ENCODE peak calls at places on chromosome 10, in nine cellular contexts. E is GM06990, T is suprapubic skin, H is HAP-1, D is AG04450, N is transverse colon, G is astrocyte, U is fibroblast of lung, V is heart right ventricle. Y is an unnamed sample.

GRCh38 chr10:129047001-129047400 is 420.0 kb upstream of the MGMT start:
- DNase-seq in E (no peak), T (no peak), H (no peak), D (no peak), N (no peak), G (no peak), U (no peak), V (no peak), Y (no peak)

GRCh38 chr10:109427421-109427820 is 495.9 kb downstream of the XPNPEP1 start:
- DNase-seq in E (no peak), T (no peak), H (no peak), D (no peak), N (no peak), G (peak; percentile 17), U (peak; percentile 28), V (no peak), Y (no peak)

GRCh38 chr10:89431977-89432376 is 17.6 kb downstream of the IFIT5 start:
- DNase-seq in E (no peak), T (no peak), H (no peak), D (no peak), N (no peak), G (peak; percentile 81), U (peak; percentile 36), V (no peak), Y (no peak)

GRCh38 chr10:72424561-72424960 is 69.8 kb upstream of the DNAJB12 start:
- DNase-seq in E (no peak), T (no peak), H (no peak), D (no peak), N (no peak), G (no peak), U (no peak), V (no peak), Y (no peak)

GRCh38 chr10:110504111-110504735 is 6.5 kb downstream of the DUSP5 start:
- DNase-seq in E (peak; percentile 66), T (peak; percentile 69), H (no peak), D (peak; percentile 84), N (peak; percentile 55), G (peak; percentile 73), U (peak; percentile 95), V (no peak), Y (no peak)

GRCh38 chr10:73625004-73625883 is 16.0 kb downstream of the MYOZ1 start:
- DNase-seq in E (peak; percentile 35), T (peak; percentile 68), H (peak; percentile 17), D (no peak), N (peak; percentile 32), G (peak; percentile 32), U (peak; percentile 25), V (peak; percentile 22), Y (no peak)

GRCh38 chr10:92690211-92691041 is 671 bp downstream of the HHEX start:
- DNase-seq in E (peak; percentile 84), T (peak; percentile 76), H (peak; percentile 43), D (no peak), N (peak; percentile 61), G (peak; percentile 57), U (peak; percentile 64), V (peak; percentile 68), Y (no peak)

GRCh38 chr10:103637855-103638561 is 144.5 kb downstream of the NEURL1 start:
- DNase-seq in E (no peak), T (no peak), H (no peak), D (peak; percentile 41), N (peak; percentile 60), G (peak; percentile 94), U (peak; percentile 83), V (peak; percentile 86), Y (peak; percentile 98)

DNA sequence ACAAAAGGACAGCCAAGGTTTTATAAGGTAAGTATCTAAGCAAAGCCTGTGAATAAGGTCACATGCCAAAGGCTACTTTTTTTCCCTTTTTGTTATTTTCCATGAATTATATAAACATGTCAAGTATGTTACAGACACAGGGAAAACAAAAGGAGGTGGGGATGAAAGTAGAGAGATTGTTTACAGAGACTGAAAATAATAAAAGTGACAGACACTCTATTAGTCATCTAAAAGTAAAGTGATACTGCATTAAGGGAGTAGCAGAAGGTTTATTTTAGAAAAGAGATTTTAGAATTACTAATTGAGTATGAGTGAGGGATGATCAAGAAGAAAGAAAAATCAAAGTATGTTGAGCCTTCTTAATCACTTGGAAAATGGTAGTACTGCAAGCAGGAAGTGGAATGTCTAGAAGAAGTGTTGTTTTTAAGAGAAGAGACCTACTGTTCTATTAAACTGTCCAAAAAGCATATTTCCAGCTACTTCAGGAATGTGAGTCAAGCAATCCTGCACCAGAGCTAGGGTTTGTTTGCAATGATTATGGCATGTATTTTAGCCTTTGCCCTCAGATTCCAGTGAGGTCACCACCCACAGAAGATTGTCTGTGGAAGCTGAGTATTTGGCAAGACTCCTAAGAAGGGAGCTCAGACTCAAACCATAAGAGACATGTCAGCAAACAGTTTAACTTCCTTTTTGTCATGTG is 177.9 kb upstream of the PLXDC2 start:
- DNase-seq in E (no peak), T (no peak), H (no peak), D (peak; percentile 90), N (no peak), G (peak; percentile 93), U (peak; percentile 98), V (no peak), Y (no peak)
- H3K4me3 ChIP-seq in E (no peak overlapping the region), T (peak overlapping the region; percentile 18), H (no peak overlapping the region), D (peak overlapping the region; percentile 46), N (peak overlapping the region; percentile 24), G (peak overlapping the region; percentile 37), U (peak overlapping the region; percentile 44), V (peak overlapping the region; percentile 32), Y (peak overlapping the region; percentile 66)

DNA sequence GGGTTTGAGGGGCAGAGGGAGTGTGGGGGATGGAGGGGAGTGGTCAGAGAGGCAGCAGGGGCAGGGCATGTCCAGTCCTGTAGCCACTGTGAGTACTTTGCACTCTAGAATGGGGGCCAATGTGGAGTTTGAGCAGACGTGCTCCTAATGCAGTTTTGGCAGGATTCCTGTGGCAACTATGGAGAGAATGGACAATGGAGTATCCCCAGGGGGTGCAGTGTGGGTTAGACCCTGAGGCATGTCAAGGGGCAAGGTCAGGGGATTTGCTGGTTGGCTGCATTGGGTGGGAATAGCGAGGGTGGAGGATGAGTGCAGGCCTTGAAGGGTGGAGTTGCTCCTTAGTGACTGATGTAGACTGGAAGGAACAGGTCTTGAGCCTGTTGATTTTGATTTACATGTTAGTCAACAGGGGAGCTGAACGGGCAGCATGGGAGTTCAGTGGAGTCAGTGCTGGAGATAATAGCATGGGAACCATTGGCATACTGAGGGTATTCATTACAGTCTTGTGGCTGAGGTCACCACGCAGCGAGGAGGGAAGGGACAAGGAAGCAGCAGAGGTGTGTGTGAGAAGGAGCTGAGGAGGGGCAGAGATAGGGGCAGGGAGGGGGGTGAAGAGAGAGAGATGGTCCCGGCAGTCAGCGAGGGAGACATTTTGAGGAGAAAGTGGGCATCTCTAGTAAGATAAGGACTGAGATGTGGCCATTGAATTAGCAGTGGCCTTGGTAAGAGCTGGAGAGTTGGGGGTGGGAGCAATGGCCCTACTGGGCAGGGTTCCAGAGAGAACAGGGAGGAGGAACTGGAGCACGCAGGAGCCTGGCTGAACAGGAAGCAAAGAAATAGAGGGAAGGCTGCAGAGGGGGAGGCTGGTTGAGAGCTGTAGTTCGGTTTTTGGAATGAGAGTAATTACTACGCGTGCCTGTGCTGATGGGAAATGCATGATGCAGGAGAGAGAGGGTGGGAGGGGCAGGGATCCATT is 112.7 kb downstream of the CCNY start:
- DNase-seq in E (no peak), T (no peak), H (no peak), D (no peak), N (no peak), G (no peak), U (peak; percentile 40), V (peak; percentile 36), Y (no peak)
- H3K4me3 ChIP-seq in E (no peak overlapping the region), T (no peak overlapping the region), H (no peak overlapping the region), D (no peak overlapping the region), N (no peak overlapping the region), G (no peak overlapping the region), U (no peak overlapping the region), V (no peak overlapping the region), Y (peak overlapping the region; percentile 12)

DNA sequence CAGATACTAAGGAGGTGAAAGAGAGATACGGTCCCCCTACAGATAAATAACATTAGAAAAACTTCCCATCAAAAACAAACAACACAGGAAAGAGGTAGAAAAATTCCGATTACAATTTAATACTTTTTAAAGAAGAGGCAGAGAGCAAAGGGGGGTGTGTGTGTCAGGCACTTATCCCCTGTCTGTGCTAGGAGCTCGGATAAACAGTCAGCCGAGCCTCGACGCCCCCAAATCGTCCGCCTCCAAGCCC is 3.6 kb downstream of the PAX2 start:
- DNase-seq in E (no peak), T (no peak), H (no peak), D (no peak), N (no peak), G (no peak), U (no peak), V (no peak), Y (no peak)
- H3K4me3 ChIP-seq in E (no peak overlapping the region), T (no peak overlapping the region), H (no peak overlapping the region), D (no peak overlapping the region), N (no peak overlapping the region), G (no peak overlapping the region), U (no peak overlapping the region), V (no peak overlapping the region), Y (peak overlapping the region; percentile 64)

GRCh38 chr10:121595321-121595805 is 2.9 kb downstream of the FGFR2 start:
- DNase-seq in E (no peak), T (peak; percentile 18), H (no peak), D (no peak), N (no peak), G (peak; percentile 26), U (no peak), V (no peak), Y (no peak)

GRCh38 chr10:121597504-121598241 is 571 bp downstream of the FGFR2 start:
- DNase-seq in E (no peak), T (peak; percentile 71), H (no peak), D (no peak), N (peak; percentile 20), G (no peak), U (no peak), V (peak; percentile 16), Y (no peak)

GRCh38 chr10:121595806-121596667 is 2.2 kb downstream of the FGFR2 start:
- DNase-seq in E (no peak), T (peak; percentile 54), H (peak; percentile 84), D (no peak), N (no peak), G (no peak), U (no peak), V (no peak), Y (no peak)

GRCh38 chr10:121598261-121599249 is at the start of gene FGFR2:
- DNase-seq in E (no peak), T (peak; percentile 81), H (peak; percentile 80), D (no peak), N (peak; percentile 88), G (peak; percentile 41), U (peak; percentile 44), V (peak; percentile 79), Y (peak; percentile 86)

DNA sequence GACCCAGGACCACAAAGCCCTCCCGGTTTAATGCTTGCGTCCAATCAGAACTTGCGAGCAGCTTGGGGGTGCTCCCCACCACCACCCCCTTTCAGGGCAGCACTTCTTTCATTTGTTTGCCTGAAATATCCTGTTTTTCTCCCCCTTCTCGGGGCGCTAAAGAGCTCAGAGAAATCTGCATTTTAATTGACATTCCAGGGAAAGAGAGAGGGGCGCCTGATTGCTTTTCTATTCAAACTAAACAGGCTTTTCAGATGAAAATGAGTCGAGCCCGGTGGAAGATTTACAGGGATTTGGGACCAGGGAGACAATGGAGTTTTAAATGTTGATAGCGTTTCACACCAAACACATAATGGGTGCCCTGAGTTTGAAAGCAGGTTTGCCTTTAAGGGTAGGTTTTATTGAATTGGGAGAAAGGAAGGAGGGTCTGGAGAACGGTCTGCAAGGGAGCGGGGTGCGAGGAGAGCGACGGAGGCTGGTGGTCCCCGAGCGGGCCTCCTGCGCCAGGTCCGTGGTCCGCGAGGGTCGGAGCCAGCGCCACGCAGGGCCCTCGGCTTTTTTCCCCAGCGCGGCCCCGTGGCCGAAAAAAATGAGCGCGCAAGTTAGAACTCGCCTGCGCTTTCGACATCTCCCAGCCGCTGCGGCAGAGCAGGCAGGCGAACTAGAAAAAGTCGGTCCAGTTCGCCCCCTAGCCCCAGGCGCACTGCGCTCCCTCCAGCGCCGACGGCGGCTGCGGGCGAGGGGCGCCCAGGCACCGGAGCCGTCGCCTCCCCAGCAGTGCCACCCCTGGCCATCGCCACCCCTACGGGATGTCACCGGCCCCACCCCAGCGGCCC is 1.4 kb downstream of the FGFR2 start:
- DNase-seq in E (no peak), T (no peak), H (peak; percentile 99), D (no peak), N (peak; percentile 55), G (no peak), U (no peak), V (peak; percentile 24), Y (no peak)
- H3K4me3 ChIP-seq in E (no peak overlapping the region), T (peak overlapping the region; percentile 79), H (peak overlapping the region; percentile 91), D (no peak overlapping the region), N (peak overlapping the region; percentile 58), G (peak overlapping the region; percentile 54), U (peak overlapping the region; percentile 2), V (peak overlapping the region; percentile 49), Y (peak overlapping the region; percentile 83)

Y was measured in coronary artery.